ENCODE peak calls at places on chromosomes 2 and 18, in five cellular contexts. A is HepG2, L is HCT116, J is SK-N-SH, U is A549. B is an unnamed sample.
A peak's percentile ranks its signal among the peaks of the same experiment; 100 is the strongest.

GRCh38 chr2:86807462-86808275 is 17.0 kb upstream of the CD8A start:
- DNase-seq in A (peak; percentile 56), L (peak; percentile 75), J (peak; percentile 92), U (peak; percentile 77), B (peak; percentile 51)

GRCh38 chr2:241799522-241800197 is 9.3 kb upstream of the NEU4 start:
- DNase-seq in A (no peak), L (no peak), J (peak; percentile 27), U (no peak), B (no peak)

GRCh38 chr2:237170017-237170416 is 84.3 kb downstream of the COPS8 start:
- DNase-seq in A (no peak), L (no peak), J (no peak), U (no peak), B (no peak)

GRCh38 chr18:80147418-80148315 is 38.6 kb downstream of the ADNP2 start:
- DNase-seq in A (peak; percentile 77), L (no peak), J (peak; percentile 79), U (peak; percentile 23), B (peak; percentile 65)

GRCh38 chr2:197847666-197848401 is 43.4 kb downstream of the PLCL1 start:
- DNase-seq in A (no peak), L (no peak), J (no peak), U (no peak), B (no peak)

GRCh38 chr2:235206399-235206798 is 254.6 kb downstream of the SH3BP4 start:
- DNase-seq in A (no peak), L (no peak), J (no peak), U (no peak), B (no peak)

GRCh38 chr2:127873707-127874303 is 12.0 kb downstream of the AMMECR1L start:
- DNase-seq in A (no peak), L (no peak), J (no peak), U (no peak), B (no peak)

GRCh38 chr2:86764661-86765307 is 25.9 kb downstream of the CD8A start:
- DNase-seq in A (peak; percentile 43), L (peak; percentile 37), J (peak; percentile 58), U (peak; percentile 55), B (peak; percentile 75)

GRCh38 chr2:218387369-218388194 is 5.5 kb downstream of the SLC11A1 start:
- DNase-seq in A (peak; percentile 86), L (no peak), J (peak; percentile 62), U (peak; percentile 74), B (no peak)

GRCh38 chr2:119679846-119680245 is 845 bp downstream of the TMEM177 start:
- DNase-seq in A (no peak), L (no peak), J (no peak), U (no peak), B (no peak)

GRCh38 chr2:146697307-146697706 is 1147.5 kb upstream of the ACVR2A start:
- DNase-seq in A (no peak), L (no peak), J (no peak), U (no peak), B (no peak)
- H3K4me3 ChIP-seq in A (no peak overlapping the region), L (no peak overlapping the region), J (no peak overlapping the region), U (no peak overlapping the region), B (no peak overlapping the region)

DNA sequence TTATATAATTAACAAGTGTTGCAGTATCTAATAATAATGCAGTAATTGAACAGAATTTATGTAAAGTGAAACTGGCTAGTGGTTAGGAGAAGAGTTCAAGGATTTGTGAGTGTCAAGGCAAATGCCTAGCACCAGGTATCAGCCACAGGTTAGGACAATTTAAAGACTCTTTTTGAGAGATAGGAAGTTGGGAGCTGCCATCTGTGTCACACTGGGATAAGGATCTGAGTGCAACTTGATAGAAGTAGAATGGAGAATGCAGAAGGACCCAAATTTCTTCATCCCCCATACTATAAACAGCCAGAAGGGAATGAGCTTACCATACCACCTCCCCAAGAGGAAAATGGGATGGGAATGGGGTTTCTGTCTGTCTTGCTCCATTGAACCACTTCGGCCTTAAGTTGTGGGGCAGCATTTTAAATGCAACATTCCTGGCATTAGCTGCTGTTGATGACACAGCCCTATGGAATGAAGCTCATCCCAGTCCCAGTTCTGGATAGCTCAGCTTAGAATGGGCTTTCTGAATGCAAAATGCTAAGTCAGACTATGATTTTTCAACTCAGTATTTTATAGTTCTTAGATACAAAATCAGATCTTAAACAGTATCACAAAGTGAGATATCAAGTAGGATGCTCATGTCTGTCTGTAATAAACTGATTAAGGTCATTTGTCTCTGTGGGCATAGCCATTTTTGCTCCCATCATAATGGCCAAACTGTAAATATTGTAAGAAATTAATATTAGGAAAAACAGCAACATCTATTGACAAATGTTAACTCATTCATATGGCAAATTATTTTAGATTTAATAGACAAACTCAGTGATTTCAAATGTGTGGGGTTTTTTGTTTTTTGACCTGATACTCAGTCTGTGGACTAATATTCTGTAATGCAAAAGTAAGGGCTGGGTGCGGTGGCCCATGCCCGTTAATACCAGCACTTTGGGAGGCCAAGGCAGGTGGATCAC is 44.0 kb downstream of the GPR155 start:
- DNase-seq in A (no peak), L (peak; percentile 26), J (no peak), U (peak; percentile 15), B (no peak)
- TF ChIP-seq MAX in A (no peak), L (no peak), J (peak; percentile 19), U (no peak), B (no peak)

DNA sequence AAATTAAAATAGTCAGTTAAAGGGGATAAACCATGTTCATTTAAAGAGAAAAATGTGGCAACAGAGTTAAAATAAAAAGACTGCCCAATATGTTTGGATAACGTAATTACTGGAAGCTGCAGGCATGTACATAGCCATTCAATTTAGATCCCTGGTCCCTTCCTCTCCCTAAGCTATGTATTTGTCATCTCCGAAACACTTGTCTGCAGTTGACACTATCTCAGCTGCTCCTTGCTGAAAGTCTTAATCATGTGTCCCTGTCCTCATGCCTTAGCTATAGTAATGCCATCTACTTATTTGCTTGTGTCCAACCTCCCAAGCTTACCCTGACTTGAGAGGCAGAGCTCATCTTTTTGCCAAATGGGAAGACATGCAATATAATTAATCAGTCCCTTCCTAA is 173.8 kb upstream of the REV1 start:
- DNase-seq in A (no peak), L (no peak), J (no peak), U (no peak), B (no peak)
- H3K4me3 ChIP-seq in A (no peak overlapping the region), L (no peak overlapping the region), J (no peak overlapping the region), U (no peak overlapping the region), B (no peak overlapping the region)

DNA sequence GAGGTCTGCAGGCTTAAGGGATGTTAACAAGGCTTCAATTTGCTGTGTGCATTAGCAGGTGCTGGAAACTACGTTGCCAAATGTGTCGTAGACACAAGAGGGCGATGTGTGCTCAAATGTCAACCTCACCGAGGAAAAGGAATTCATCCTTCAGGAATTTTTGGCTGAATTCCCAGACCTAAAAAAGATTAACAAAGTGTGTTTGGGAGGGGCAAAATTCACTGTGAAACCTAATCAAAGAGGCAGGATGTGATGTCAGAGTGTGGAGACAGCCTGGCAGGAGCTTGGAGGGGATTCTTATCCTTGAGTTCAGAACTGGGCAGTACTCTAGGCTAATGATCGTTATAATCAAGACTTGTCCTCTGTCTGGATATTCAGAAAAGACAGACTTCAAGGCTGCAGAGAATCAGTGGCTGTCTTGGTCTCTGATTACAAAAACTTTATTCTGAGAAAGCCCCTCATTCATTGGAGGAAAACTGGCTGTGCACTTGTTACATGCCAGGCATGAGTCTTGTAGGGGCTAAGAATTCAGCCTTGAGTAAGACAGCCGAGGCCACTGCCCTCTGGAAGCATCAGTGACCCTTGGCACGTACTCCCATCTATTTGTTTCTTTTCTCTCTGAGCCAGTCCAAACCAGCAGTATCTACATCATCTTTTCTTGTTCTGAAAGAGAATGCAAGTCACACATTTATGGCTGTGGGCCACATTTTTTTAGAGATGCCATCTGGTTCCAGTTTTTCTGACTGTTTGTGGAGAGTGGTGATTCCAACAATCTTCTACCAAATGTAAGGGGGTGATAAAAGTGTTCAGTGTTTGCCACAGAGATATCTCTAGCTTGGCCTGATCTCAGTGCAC is 18.7 kb upstream of the SCYGR1 start:
- DNase-seq in A (peak; percentile 99), L (peak; percentile 94), J (peak; percentile 77), U (peak; percentile 92), B (peak; percentile 46)
- TF ChIP-seq MAX in A (peak; percentile 62), L (peak; percentile 62), J (peak; percentile 54), U (peak; percentile 56), B (no peak)

GRCh38 chr18:40088130-40088529 is 1866.9 kb upstream of the PIK3C3 start:
- DNase-seq in A (no peak), L (no peak), J (no peak), U (no peak), B (no peak)
- H3K4me3 ChIP-seq in A (no peak overlapping the region), L (no peak overlapping the region), J (no peak overlapping the region), U (no peak overlapping the region), B (no peak overlapping the region)

GRCh38 chr2:20617081-20617575 is 33.8 kb downstream of the HS1BP3 start:
- DNase-seq in A (no peak), L (no peak), J (peak; percentile 54), U (no peak), B (no peak)

GRCh38 chr2:20617892-20618467 is 32.9 kb downstream of the HS1BP3 start:
- DNase-seq in A (peak; percentile 94), L (peak; percentile 67), J (peak; percentile 82), U (peak; percentile 90), B (peak; percentile 32)

GRCh38 chr2:20618886-20619521 is 31.9 kb downstream of the HS1BP3 start:
- DNase-seq in A (no peak), L (no peak), J (no peak), U (no peak), B (no peak)

GRCh38 chr2:20619624-20620024 is 31.3 kb downstream of the HS1BP3 start:
- DNase-seq in A (no peak), L (no peak), J (no peak), U (no peak), B (no peak)

GRCh38 chr2:20618468-20618885 is 32.4 kb downstream of the HS1BP3 start:
- DNase-seq in A (no peak), L (no peak), J (no peak), U (no peak), B (no peak)
- TF ChIP-seq MAX in A (no peak), L (no peak), J (no peak), U (no peak), B (no peak)

DNA sequence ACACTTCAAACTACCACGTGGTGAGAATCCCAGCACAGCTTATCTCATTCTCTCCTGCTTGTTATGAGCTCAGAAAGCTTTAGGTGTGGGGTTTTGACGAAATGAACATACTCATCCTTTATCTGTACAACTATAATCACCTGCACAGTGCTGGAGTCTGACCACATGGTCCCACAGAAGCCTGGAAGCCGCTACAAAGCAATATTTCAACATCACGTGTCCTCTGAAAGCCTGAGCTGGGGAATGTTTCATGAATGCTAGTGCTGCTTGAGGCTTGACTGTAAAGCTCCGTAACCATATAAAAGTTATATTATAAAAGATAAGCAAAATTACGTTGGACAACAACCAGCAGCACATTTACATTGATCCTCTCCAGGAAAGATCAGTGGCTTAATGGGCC is 43.9 kb downstream of the PIEZO2 start:
- DNase-seq in A (no peak), L (no peak), J (no peak), U (no peak), B (no peak)
- H3K4me3 ChIP-seq in A (no peak overlapping the region), L (no peak overlapping the region), J (no peak overlapping the region), U (no peak overlapping the region), B (no peak overlapping the region)

GRCh38 chr2:27765621-27766286 is 5.8 kb upstream of the MRPL33 start:
- DNase-seq in A (no peak), L (peak; percentile 55), J (no peak), U (no peak), B (no peak)
- TF ChIP-seq MAX in A (peak; percentile 36), L (peak; percentile 88), J (no peak), U (peak; percentile 64), B (no peak)

B was measured in NB4.